ENCODE peak calls at places on chromosome X, in nine cellular contexts. S is HepG2; E is T-helper 17 cell; Z is left colon; B is pancreas; U is heart left ventricle; J is activated T-cell treated with anti-CD3 and anti-CD28 coated beads, Interleukin-2, amount 50 U/mL, for 72 hours; V is stimulated activated naive CD8-positive, alpha-beta T cell treated with anti-CD3 and anti-CD28 coated beads, Interleukin-15, amount 100 ng/mL, for 72 hours; R is right lobe of liver. L is an unnamed sample.

GRCh38 chrX:134423606-134424005 is 36.4 kb upstream of the HPRT1 start:
- ATAC-seq in Z (peak), S (no peak), R (no peak), U (no peak), J (no peak), E (no peak), V (no peak), B (no peak), L (no peak)

GRCh38 chrX:119638725-119639471 is 32.7 kb upstream of the NKRF start:
- ATAC-seq in E (peak), R (no peak), J (peak), U (no peak), Z (no peak), S (no peak), V (no peak), B (no peak), L (peak)

GRCh38 chrX:124358796-124359386 is 12.5 kb downstream of the SH2D1A start:
- ATAC-seq in R (no peak), J (peak), E (peak), Z (no peak), V (peak), U (no peak), S (no peak), B (no peak), L (no peak)

GRCh38 chrX:15471016-15471415 is 22.1 kb downstream of the PIR start:
- ATAC-seq in B (peak), E (peak), R (peak), U (peak), V (peak), S (peak), Z (peak), J (peak), L (peak)

GRCh38 chrX:8663325-8663724 is 68.6 kb downstream of the ANOS1 start:
- ATAC-seq in E (no peak), Z (no peak), V (no peak), J (no peak), R (no peak), B (no peak), U (no peak), S (no peak), L (no peak)

GRCh38 chrX:149630681-149631292 is 805 bp downstream of the TMEM185A start:
- ATAC-seq in Z (peak), S (peak), E (peak), J (no peak), V (no peak), B (peak), U (peak), R (peak), L (peak)

GRCh38 chrX:16125520-16126149 is 2.3 kb downstream of the GRPR start:
- ATAC-seq in E (no peak), S (no peak), J (no peak), U (no peak), B (peak), V (no peak), Z (no peak), R (peak), L (no peak)

GRCh38 chrX:147749308-147749707 is 162.4 kb upstream of the FMR1 start:
- ATAC-seq in S (no peak), B (no peak), E (no peak), V (no peak), R (no peak), J (peak), U (no peak), Z (no peak), L (no peak)

GRCh38 chrX:37912797-37913196 is 65.4 kb upstream of the DYNLT3 start:
- ATAC-seq in V (peak), S (no peak), B (no peak), E (no peak), U (no peak), J (no peak), R (no peak), Z (no peak), L (no peak)

GRCh38 chrX:134444681-134445080 is 15.3 kb upstream of the HPRT1 start:
- ATAC-seq in R (no peak), B (no peak), U (no peak), J (no peak), E (no peak), S (no peak), Z (no peak), V (no peak), L (no peak)

GRCh38 chrX:153830632-153831434 is 489 bp upstream of the PDZD4 start:
- ATAC-seq in R (no peak), Z (no peak), U (no peak), B (no peak), S (no peak), E (no peak), V (peak), J (peak), L (no peak)

GRCh38 chrX:107549504-107549903 is 78.8 kb upstream of the PRPS1 start:
- ATAC-seq in V (no peak), R (no peak), B (no peak), J (peak), S (no peak), Z (no peak), E (peak), U (no peak), L (no peak)

GRCh38 chrX:153498453-153498852 is 3.7 kb downstream of the BGN start:
- ATAC-seq in R (no peak), V (no peak), J (no peak), B (no peak), Z (no peak), E (no peak), S (no peak), U (no peak), L (no peak)

GRCh38 chrX:132737743-132738142 is 220.7 kb downstream of the HS6ST2 start:
- ATAC-seq in B (peak), V (peak), R (peak), E (peak), U (no peak), Z (peak), S (no peak), J (peak), L (peak)

GRCh38 chrX:42708222-42708621 is 69.7 kb downstream of the PPP1R2C start:
- ATAC-seq in J (no peak), Z (no peak), B (peak), R (peak), S (no peak), E (no peak), U (no peak), V (no peak), L (no peak)

GRCh38 chrX:24494544-24495113 is 29.5 kb downstream of the PDK3 start:
- ATAC-seq in J (no peak), B (peak), E (peak), U (no peak), V (peak), S (peak), Z (peak), R (peak), L (peak)

GRCh38 chrX:253451-254297 is 27.5 kb upstream of the PLCXD1 start:
- ATAC-seq in J (no peak), Z (no peak), E (no peak), S (no peak), V (peak), B (no peak), U (no peak), R (peak), L (peak)

GRCh38 chrX:147537172-147537571 is 374.5 kb upstream of the FMR1 start:
- ATAC-seq in Z (no peak), V (no peak), S (no peak), B (no peak), U (no peak), E (no peak), J (no peak), R (no peak), L (no peak)

GRCh38 chrX:74104356-74105065 is 199.5 kb upstream of the ZCCHC13 start:
- ATAC-seq in J (no peak), R (no peak), Z (no peak), E (no peak), U (no peak), V (no peak), B (no peak), S (no peak), L (peak)

GRCh38 chrX:40663880-40664630 is 16.7 kb upstream of the CXorf38 start:
- ATAC-seq in U (no peak), E (no peak), Z (no peak), V (no peak), S (no peak), R (peak), B (no peak), J (no peak), L (no peak)

GRCh38 chrX:47749185-47749967 is 87.3 kb upstream of the ZNF81 start:
- ATAC-seq in Z (no peak), V (peak), J (no peak), U (no peak), B (no peak), R (peak), E (no peak), S (no peak), L (no peak)

GRCh38 chrX:149259241-149259640 is 245.9 kb downstream of the IDS start:
- ATAC-seq in R (no peak), S (no peak), E (no peak), B (no peak), Z (no peak), J (no peak), U (no peak), V (no peak), L (no peak)

GRCh38 chrX:129733335-129733734 is 5.4 kb upstream of the XPNPEP2 start:
- ATAC-seq in U (no peak), V (no peak), R (no peak), E (no peak), J (no peak), Z (no peak), S (no peak), B (no peak), L (no peak)

GRCh38 chrX:38859602-38860001 is 58.3 kb downstream of the MID1IP1 start:
- ATAC-seq in E (no peak), V (peak), Z (no peak), J (peak), R (no peak), U (no peak), B (no peak), S (no peak), L (no peak)

GRCh38 chrX:13087322-13088154 is 43.1 kb upstream of the FAM9C start:
- ATAC-seq in R (peak), V (peak), Z (peak), E (peak), S (no peak), U (no peak), J (peak), B (peak), L (peak)

GRCh38 chrX:44693255-44693654 is 150.6 kb upstream of the DUSP21 start:
- ATAC-seq in E (no peak), U (no peak), J (no peak), S (no peak), Z (peak), R (no peak), B (peak), V (no peak), L (no peak)

GRCh38 chrX:124005220-124005619 is 43.7 kb downstream of the STAG2 start:
- ATAC-seq in V (peak), R (no peak), J (peak), U (no peak), E (no peak), S (no peak), Z (no peak), B (no peak), L (no peak)

GRCh38 chrX:133365886-133366611 is 49.2 kb downstream of the GPC4 start:
- ATAC-seq in V (no peak), Z (no peak), S (no peak), B (no peak), R (no peak), J (no peak), E (no peak), U (no peak), L (no peak)

GRCh38 chrX:38804481-38805293 is 3.4 kb downstream of the MID1IP1 start:
- ATAC-seq in S (peak), Z (peak), B (peak), J (peak), E (no peak), U (no peak), R (no peak), V (peak), L (peak)

GRCh38 chrX:15882704-15883539 is 28.3 kb upstream of the AP1S2 start:
- ATAC-seq in S (no peak), B (no peak), Z (no peak), E (no peak), V (peak), J (peak), R (no peak), U (no peak), L (no peak)

GRCh38 chrX:45888518-45888917 is 656.7 kb downstream of the ZNF674 start:
- ATAC-seq in R (no peak), J (no peak), Z (no peak), S (no peak), E (no peak), U (no peak), V (no peak), B (peak), L (no peak)

GRCh38 chrX:129618997-129619396 is 35.8 kb downstream of the APLN start:
- ATAC-seq in B (no peak), J (no peak), Z (peak), U (peak), S (no peak), V (no peak), R (no peak), E (no peak), L (no peak)

GRCh38 chrX:7927259-7928167 is at the start of gene PNPLA4:
- ATAC-seq in B (peak), U (peak), V (peak), Z (peak), R (peak), E (peak), S (peak), J (peak), L (peak)

GRCh38 chrX:155774387-155774786 is 106.8 kb upstream of the VAMP7 start:
- ATAC-seq in S (no peak), V (peak), U (no peak), E (no peak), J (no peak), R (no peak), Z (no peak), B (no peak), L (no peak)

GRCh38 chrX:69222103-69223090 is 57.1 kb upstream of the PJA1 start:
- ATAC-seq in S (peak), E (peak), B (peak), Z (peak), U (peak), J (peak), V (peak), R (peak), L (peak)

GRCh38 chrX:34848281-34848680 is 94.3 kb upstream of the FAM47B start:
- ATAC-seq in R (no peak), Z (no peak), J (no peak), S (no peak), E (no peak), U (no peak), V (no peak), B (no peak), L (no peak)

GRCh38 chrX:101430457-101431078 is 22.5 kb downstream of the HNRNPH2 start:
- ATAC-seq in U (no peak), S (no peak), V (peak), E (no peak), Z (peak), R (no peak), B (no peak), J (peak), L (no peak)

GRCh38 chrX:107480272-107480671 is 30.8 kb downstream of the FRMPD3 start:
- ATAC-seq in Z (no peak), S (no peak), V (no peak), E (no peak), U (no peak), J (peak), R (no peak), B (no peak), L (no peak)

L was measured in esophagus mucosa.